ENCODE peak calls at places on chromosomes 1 and 21, in ten cellular contexts. Y, C, M, R, W, P, I, N, E and J are unnamed samples.

GRCh38 chr1:192488058-192488457 is 87.5 kb upstream of the RGS1 start:
- DNase-seq in N (no peak), M (no peak), W (no peak), I (no peak), R (no peak), C (no peak), E (no peak), P (no peak), Y (no peak), J (no peak)

GRCh38 chr1:21319447-21320407 is 29.5 kb upstream of the ECE1 start:
- DNase-seq in E (no peak), W (no peak), R (peak; percentile 28), M (no peak), Y (no peak), N (no peak), P (no peak), I (no peak), C (no peak), J (no peak)

GRCh38 chr21:35150562-35151226 is 101.6 kb upstream of the RUNX1 start:
- DNase-seq in M (peak; percentile 73), W (no peak), I (no peak), N (no peak), P (no peak), R (no peak), Y (no peak), C (no peak), E (no peak), J (peak; percentile 63)

GRCh38 chr1:70656371-70656770 is 245.3 kb downstream of the CTH start:
- DNase-seq in N (no peak), Y (no peak), W (no peak), R (no peak), C (no peak), E (no peak), M (no peak), I (no peak), P (no peak), J (no peak)

GRCh38 chr1:155039308-155039669 is 5.7 kb downstream of the DCST1 start:
- DNase-seq in M (no peak), C (no peak), Y (no peak), N (no peak), E (no peak), P (no peak), R (no peak), I (no peak), W (no peak), J (no peak)

GRCh38 chr1:192442736-192443135 is 125.9 kb downstream of the RGS21 start:
- DNase-seq in P (no peak), I (no peak), M (peak; percentile 13), C (no peak), R (no peak), E (no peak), W (no peak), N (no peak), Y (no peak), J (peak; percentile 13)

GRCh38 chr1:29590583-29591555 is 354.5 kb downstream of the PTPRU start:
- DNase-seq in R (no peak), Y (no peak), W (no peak), P (peak; percentile 46), M (peak; percentile 21), E (no peak), N (no peak), I (no peak), C (no peak), J (no peak)

GRCh38 chr1:19336543-19336942 is 24.4 kb downstream of the SLC66A1 start:
- DNase-seq in M (peak; percentile 68), R (no peak), P (no peak), I (no peak), W (no peak), E (no peak), N (no peak), C (no peak), Y (no peak), J (no peak)

GRCh38 chr1:226305184-226305583 is 3.8 kb downstream of the LIN9 start:
- DNase-seq in R (no peak), I (no peak), N (no peak), P (no peak), C (no peak), W (no peak), Y (no peak), E (no peak), M (no peak), J (no peak)

GRCh38 chr1:218479436-218480115 is 134.4 kb downstream of the TGFB2 start:
- DNase-seq in M (peak; percentile 74), C (no peak), R (no peak), E (no peak), P (no peak), W (no peak), Y (no peak), N (no peak), I (peak; percentile 72), J (peak; percentile 83)

GRCh38 chr1:117555806-117556205 is 50.0 kb upstream of the TENT5C start:
- DNase-seq in M (no peak), C (no peak), E (no peak), I (no peak), N (no peak), W (no peak), R (no peak), Y (no peak), P (no peak), J (no peak)

GRCh38 chr1:181592261-181592859 is 109.0 kb downstream of the CACNA1E start:
- DNase-seq in P (peak; percentile 64), R (no peak), Y (no peak), C (no peak), N (no peak), M (no peak), E (no peak), W (no peak), I (no peak), J (no peak)

GRCh38 chr1:181593042-181593441 is 109.7 kb downstream of the CACNA1E start:
- DNase-seq in C (no peak), I (no peak), N (no peak), P (peak; percentile 1), E (no peak), Y (no peak), M (no peak), W (no peak), R (no peak), J (no peak)

GRCh38 chr1:181583598-181583997 is 100.3 kb downstream of the CACNA1E start:
- DNase-seq in M (no peak), N (no peak), C (no peak), E (peak; percentile 61), R (no peak), W (peak; percentile 23), I (no peak), P (peak; percentile 85), Y (no peak), J (no peak)

GRCh38 chr1:181588631-181589030 is 105.3 kb downstream of the CACNA1E start:
- DNase-seq in E (no peak), N (no peak), P (no peak), C (no peak), W (no peak), M (no peak), Y (no peak), R (no peak), I (no peak), J (no peak)

GRCh38 chr1:181587870-181588438 is 104.6 kb downstream of the CACNA1E start:
- DNase-seq in C (peak; percentile 47), I (no peak), M (no peak), N (no peak), E (peak; percentile 49), P (peak; percentile 56), Y (no peak), W (no peak), R (peak; percentile 4), J (no peak)
- TF ChIP-seq CTCF in C (peak; percentile 10), I (no peak), M (no peak), N (no peak), E (peak; percentile 56), P (peak; percentile 59), Y (no peak), W (no peak), R (no peak), J (no peak)

GRCh38 chr1:32759521-32759980 is 57.0 kb upstream of the SYNC start:
- DNase-seq in N (no peak), P (peak; percentile 71), I (no peak), Y (peak; percentile 82), M (no peak), E (no peak), W (peak; percentile 87), C (no peak), R (no peak), J (no peak)
- H3K27ac ChIP-seq in N (peak overlapping the region; percentile 92), P (peak overlapping the region; percentile 42), I (no peak overlapping the region), Y (peak overlapping the region; percentile 88), M (no peak overlapping the region), E (peak overlapping the region; percentile 87), W (peak overlapping the region; percentile 91), C (peak overlapping the region; percentile 50), R (peak overlapping the region; percentile 99), J (no peak overlapping the region)

GRCh38 chr1:37676281-37677243 is 15.8 kb upstream of the CDCA8 start:
- DNase-seq in W (no peak), I (no peak), M (no peak), R (no peak), P (no peak), C (peak; percentile 31), E (no peak), Y (no peak), N (no peak), J (no peak)

GRCh38 chr1:37671261-37671660 is 21.1 kb upstream of the CDCA8 start:
- DNase-seq in R (no peak), N (no peak), W (no peak), M (no peak), C (no peak), P (no peak), E (no peak), I (no peak), Y (no peak), J (no peak)

GRCh38 chr1:37677808-37678207 is 14.5 kb upstream of the CDCA8 start:
- DNase-seq in C (no peak), Y (no peak), M (no peak), R (no peak), E (no peak), N (no peak), W (no peak), P (no peak), I (no peak), J (no peak)

GRCh38 chr1:37670133-37670532 is 22.2 kb upstream of the CDCA8 start:
- DNase-seq in Y (no peak), P (no peak), M (no peak), W (no peak), R (no peak), I (no peak), N (no peak), C (no peak), E (no peak), J (no peak)

GRCh38 chr1:37673920-37674319 is 18.4 kb upstream of the CDCA8 start:
- DNase-seq in I (no peak), R (no peak), M (no peak), C (no peak), W (peak; percentile 24), N (no peak), E (no peak), Y (no peak), P (peak; percentile 84), J (no peak)
- H3K4me3 ChIP-seq in I (no peak overlapping the region), R (no peak overlapping the region), M (no peak overlapping the region), C (no peak overlapping the region), W (no peak overlapping the region), N (no peak overlapping the region), E (no peak overlapping the region), Y (no peak overlapping the region), P (no peak overlapping the region), J (no peak overlapping the region)

DNA sequence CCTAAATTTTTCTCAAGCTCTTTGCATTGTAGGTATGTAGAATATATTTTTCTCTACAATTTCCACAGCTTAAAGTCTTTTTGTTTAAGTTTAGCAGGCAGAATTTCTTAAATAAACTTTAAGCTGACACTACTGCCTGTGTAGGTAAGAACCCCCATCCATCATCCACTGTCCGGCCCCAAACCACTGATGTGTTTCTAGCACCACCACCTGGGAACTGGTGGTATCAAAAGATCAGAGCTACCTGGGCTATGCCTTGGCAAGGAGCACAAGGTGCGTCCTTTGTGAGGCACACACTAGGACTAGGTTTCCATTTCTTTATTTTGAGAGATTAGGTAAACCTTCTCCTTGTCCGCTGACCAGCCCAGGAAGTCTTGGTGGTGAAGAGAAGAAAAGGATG is 10.5 kb upstream of the LELP1 start:
- DNase-seq in I (no peak), C (peak; percentile 17), E (peak; percentile 78), N (no peak), W (no peak), R (no peak), M (no peak), Y (no peak), P (peak; percentile 77), J (peak; percentile 52)
- TF ChIP-seq CTCF in I (peak; percentile 21), C (no peak), E (peak; percentile 84), N (no peak), W (no peak), R (no peak), M (no peak), Y (no peak), P (peak; percentile 86), J (no peak)